ENCODE peak calls at places on chromosome 6, in ten cellular contexts. U is ACHN; K is fibroblast of lung; C is tibial artery; G is occipital lobe; Z is fibroblast of pulmonary artery; F is putamen; T is cardiac muscle cell; Q is body of pancreas; X is activated CD4-positive, alpha-beta T cell treated with anti-CD3 and anti-CD28 coated beads for 36 hours. M is an unnamed sample.
A peak's percentile ranks its signal among the peaks of the same experiment; 100 is the strongest.

GRCh38 chr6:82740066-82740465 is 325.6 kb downstream of the UBE3D start:
- DNase-seq in X (no peak), Q (no peak), G (no peak), Z (no peak), F (peak; percentile 52), U (no peak), K (no peak), T (no peak), C (no peak), M (no peak)

GRCh38 chr6:17059820-17060219 is 42.0 kb upstream of the STMND1 start:
- DNase-seq in G (no peak), U (no peak), X (no peak), C (no peak), Q (no peak), Z (no peak), K (no peak), F (no peak), T (no peak), M (no peak)

GRCh38 chr6:43983191-43983590 is 144.1 kb downstream of the MRPL14 start:
- DNase-seq in Z (no peak), G (no peak), T (no peak), U (no peak), K (no peak), Q (no peak), X (no peak), C (peak; percentile 1), F (no peak), M (no peak)

GRCh38 chr6:50974319-50974718 is 155.6 kb downstream of the TFAP2B start:
- DNase-seq in Z (no peak), G (no peak), Q (no peak), U (no peak), F (no peak), T (no peak), K (no peak), X (no peak), C (no peak), M (no peak)

GRCh38 chr6:79635179-79635578 is 4.0 kb downstream of the SH3BGRL2 start:
- DNase-seq in U (peak; percentile 24), G (no peak), Z (peak; percentile 43), Q (no peak), C (no peak), T (no peak), X (no peak), K (peak; percentile 37), F (no peak), M (no peak)

GRCh38 chr6:157224957-157225574 is 98.3 kb downstream of the TMEM242 start:
- DNase-seq in T (no peak), Q (no peak), C (no peak), X (no peak), Z (no peak), G (no peak), F (no peak), K (no peak), U (no peak), M (no peak)

GRCh38 chr6:170296746-170297576 is 6.1 kb upstream of the DLL1 start:
- DNase-seq in Q (peak; percentile 59), X (peak; percentile 26), F (no peak), U (no peak), Z (no peak), C (no peak), K (no peak), T (no peak), G (no peak), M (no peak)

GRCh38 chr6:25312703-25313102 is 33.5 kb downstream of the CARMIL1 start:
- DNase-seq in K (peak; percentile 89), X (no peak), Q (no peak), Z (peak; percentile 83), C (no peak), F (no peak), U (peak; percentile 33), T (no peak), G (no peak), M (no peak)

GRCh38 chr6:26033132-26033941 is 53.9 kb upstream of the HFE start:
- DNase-seq in T (peak; percentile 88), C (peak; percentile 74), G (peak; percentile 47), K (peak; percentile 99), F (peak; percentile 78), U (peak; percentile 95), Q (peak; percentile 73), X (peak; percentile 86), Z (peak; percentile 99), M (no peak)

GRCh38 chr6:34462561-34462971 is 3.3 kb upstream of the PACSIN1 start:
- DNase-seq in K (peak; percentile 15), G (no peak), T (peak; percentile 72), F (no peak), Z (peak; percentile 9), U (peak; percentile 28), Q (peak; percentile 36), X (no peak), C (no peak), M (no peak)

GRCh38 chr6:65289491-65289890 is 417.5 kb downstream of the EYS start:
- DNase-seq in C (no peak), Q (no peak), T (no peak), F (no peak), U (no peak), X (no peak), G (no peak), Z (peak; percentile 61), K (peak; percentile 40), M (no peak)

GRCh38 chr6:3869632-3870527 is 20.7 kb downstream of the FAM50B start:
- DNase-seq in Q (no peak), U (peak; percentile 72), C (no peak), F (no peak), T (no peak), Z (no peak), K (no peak), G (no peak), X (peak; percentile 30), M (no peak)

GRCh38 chr6:23983691-23984090 is 142.3 kb upstream of the NRSN1 start:
- DNase-seq in K (no peak), F (no peak), X (no peak), U (no peak), C (no peak), Z (no peak), T (no peak), G (no peak), Q (no peak), M (no peak)

GRCh38 chr6:38110407-38111025 is 291.0 kb downstream of the ZFAND3 start:
- DNase-seq in Q (no peak), C (no peak), G (no peak), F (peak; percentile 76), T (peak; percentile 27), K (peak; percentile 47), X (peak; percentile 10), Z (peak; percentile 7), U (no peak), M (no peak)

GRCh38 chr6:53474010-53474409 is 70.9 kb downstream of the GCLC start:
- DNase-seq in T (no peak), K (no peak), U (no peak), C (no peak), G (no peak), X (no peak), Z (no peak), F (no peak), Q (no peak), M (no peak)

GRCh38 chr6:42963855-42964605 is 3.5 kb downstream of the GNMT start:
- DNase-seq in T (peak; percentile 68), F (no peak), X (peak; percentile 68), Q (peak; percentile 64), U (peak; percentile 63), K (peak; percentile 49), G (no peak), C (no peak), Z (peak; percentile 70), M (no peak)

GRCh38 chr6:110999634-111000270 is 17.9 kb downstream of the RPF2 start:
- DNase-seq in G (no peak), X (no peak), C (no peak), U (peak; percentile 42), F (peak; percentile 19), T (peak; percentile 17), K (peak; percentile 58), Q (no peak), Z (peak; percentile 68), M (no peak)

GRCh38 chr6:156796627-156797026 is 19.4 kb downstream of the ARID1B start:
- DNase-seq in T (no peak), K (no peak), X (no peak), U (no peak), Q (no peak), F (no peak), C (no peak), Z (no peak), G (no peak), M (no peak)

GRCh38 chr6:37617073-37617472 is 80.6 kb downstream of the MDGA1 start:
- DNase-seq in T (no peak), Z (no peak), G (no peak), U (no peak), F (no peak), X (no peak), K (no peak), Q (no peak), C (no peak), M (no peak)

GRCh38 chr6:46220351-46221220 is 49.8 kb upstream of the ENPP5 start:
- DNase-seq in U (no peak), G (no peak), T (no peak), X (peak; percentile 71), Z (peak; percentile 9), K (no peak), Q (no peak), C (no peak), F (no peak), M (no peak)

GRCh38 chr6:7073810-7074525 is 33.8 kb upstream of the RREB1 start:
- DNase-seq in U (no peak), Z (no peak), G (no peak), C (peak; percentile 55), Q (peak; percentile 36), F (no peak), K (no peak), T (no peak), X (peak; percentile 87), M (no peak)

M was measured in NCI-H2107.